ENCODE peak calls at places on chromosome 4, in six cellular contexts. G is neuronal stem cell, J is H9, L is adipocyte, M is mesendoderm, K is GM23248. O is an unnamed sample.
A peak's percentile ranks its signal among the peaks of the same experiment; 100 is the strongest.

GRCh38 chr4:6272863-6273660 is 3.4 kb downstream of the WFS1 start:
- DNase-seq in M (peak; percentile 56), J (no peak), G (no peak), L (peak; percentile 77), K (peak; percentile 82), O (peak; percentile 75)

GRCh38 chr4:17762705-17763104 is 18.7 kb downstream of the FAM184B start:
- DNase-seq in J (no peak), L (no peak), G (no peak), M (peak; percentile 36), K (peak; percentile 59), O (no peak)

GRCh38 chr4:16461362-16461761 is 235.1 kb upstream of the TAPT1 start:
- DNase-seq in M (no peak), G (no peak), L (peak; percentile 30), K (peak; percentile 46), J (no peak), O (peak; percentile 12)

GRCh38 chr4:726235-726787 is 20.7 kb downstream of the PCGF3 start:
- DNase-seq in G (no peak), M (no peak), K (peak; percentile 78), L (peak; percentile 68), J (no peak), O (peak; percentile 57)

GRCh38 chr4:11397819-11398610 is 30.7 kb downstream of the HS3ST1 start:
- DNase-seq in M (no peak), J (no peak), G (no peak), L (no peak), K (no peak), O (no peak)

GRCh38 chr4:52263612-52264011 is 212.5 kb downstream of the SPATA18 start:
- DNase-seq in L (no peak), K (peak; percentile 4), G (no peak), M (no peak), J (no peak), O (no peak)

GRCh38 chr4:86223472-86223871 is 136.4 kb downstream of the MAPK10 start:
- DNase-seq in L (peak; percentile 48), J (peak; percentile 82), G (no peak), K (peak; percentile 67), M (peak; percentile 93), O (peak; percentile 18)

GRCh38 chr4:7366180-7366957 is 68.4 kb downstream of the PSAPL1 start:
- DNase-seq in M (peak; percentile 16), K (no peak), J (no peak), G (no peak), L (no peak), O (no peak)

GRCh38 chr4:124025423-124025822 is 628.8 kb downstream of the SPRY1 start:
- DNase-seq in J (no peak), G (no peak), M (no peak), K (no peak), L (no peak), O (peak; percentile 45)

GRCh38 chr4:103076777-103077347 is 301 bp upstream of the SLC9B2 start:
- DNase-seq in M (no peak), G (no peak), J (no peak), L (no peak), K (no peak), O (no peak)

GRCh38 chr4:123110685-123111084 is 188.3 kb upstream of the NUDT6 start:
- DNase-seq in J (no peak), L (no peak), K (peak; percentile 47), M (no peak), G (no peak), O (no peak)

GRCh38 chr4:180828455-180829018 is 1414.7 kb upstream of the TENM3 start:
- DNase-seq in G (peak; percentile 40), K (peak; percentile 78), J (no peak), M (peak; percentile 37), L (peak; percentile 89), O (no peak)

GRCh38 chr4:87180767-87181166 is 39.7 kb downstream of the KLHL8 start:
- DNase-seq in J (no peak), L (peak; percentile 40), G (no peak), M (no peak), K (peak; percentile 42), O (no peak)

GRCh38 chr4:34791224-34791623 is 1453.1 kb downstream of the ARAP2 start:
- DNase-seq in G (no peak), K (no peak), L (no peak), J (no peak), M (no peak), O (no peak)

GRCh38 chr4:140643571-140644055 is 74.9 kb upstream of the UCP1 start:
- DNase-seq in M (no peak), L (no peak), J (no peak), G (no peak), K (no peak), O (no peak)

GRCh38 chr4:140642674-140643437 is 74.1 kb upstream of the UCP1 start:
- DNase-seq in J (no peak), M (no peak), K (no peak), G (no peak), L (no peak), O (no peak)

GRCh38 chr4:140641105-140641555 is 72.4 kb upstream of the UCP1 start:
- DNase-seq in J (no peak), K (no peak), M (no peak), G (no peak), L (no peak), O (no peak)

GRCh38 chr4:140640150-140640748 is 71.5 kb upstream of the UCP1 start:
- DNase-seq in K (no peak), G (no peak), J (no peak), M (peak; percentile 54), L (no peak), O (no peak)

GRCh38 chr4:140641789-140642439 is 73.2 kb upstream of the UCP1 start:
- DNase-seq in G (no peak), L (no peak), M (peak; percentile 85), J (peak; percentile 81), K (no peak), O (no peak)
- H3K9ac ChIP-seq in G (no peak overlapping the region), L (no peak overlapping the region), M (peak overlapping the region; percentile 26), J (no peak overlapping the region), K (no peak overlapping the region), O (no peak overlapping the region)

DNA sequence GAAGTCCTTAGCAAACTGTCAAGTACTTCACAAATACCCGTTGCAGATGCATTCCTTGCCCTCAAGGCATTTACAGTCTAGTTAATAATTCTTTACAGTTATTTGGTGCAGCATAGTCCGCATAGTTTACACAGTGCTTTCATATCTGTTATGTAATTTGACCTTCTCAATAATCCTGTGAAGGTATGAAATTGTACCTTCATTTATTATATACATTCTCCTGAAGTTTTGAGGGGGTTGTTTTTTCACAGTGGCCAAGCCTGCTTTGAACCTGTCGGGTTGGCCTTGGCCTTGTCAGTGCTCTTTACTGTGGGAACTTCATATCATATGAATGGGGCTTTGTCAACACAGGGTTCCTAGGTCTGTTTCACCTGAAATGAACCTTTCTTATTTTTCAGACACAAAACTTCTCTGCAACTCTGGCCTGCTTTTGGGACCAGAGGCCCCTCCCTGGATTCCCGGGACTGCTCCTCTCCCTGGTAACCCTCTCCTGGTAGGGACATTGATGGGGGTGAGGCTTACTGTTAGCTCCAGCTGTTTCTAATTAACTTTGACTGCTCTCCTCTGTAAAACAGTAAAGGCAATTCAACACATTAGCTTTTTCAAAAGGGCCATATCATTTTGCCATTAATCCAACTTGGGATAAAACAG is 9.1 kb downstream of the IGFBP7 start:
- DNase-seq in M (no peak), K (peak; percentile 40), L (peak; percentile 68), G (no peak), J (no peak), O (no peak)
- H3K4me1 ChIP-seq in M (no peaks in the 10 kb centered on the region), K (peaks cover 79% of the 10 kb centered on the region), L (peaks cover 70% of the 10 kb centered on the region), G (peaks cover 3% of the 10 kb centered on the region), J (no peaks in the 10 kb centered on the region), O (peaks cover 54% of the 10 kb centered on the region)

GRCh38 chr4:98639108-98639507 is 19.3 kb downstream of the TSPAN5 start:
- DNase-seq in M (no peak), G (no peak), K (no peak), J (no peak), L (no peak), O (no peak)
- H3K9ac ChIP-seq in M (no peak overlapping the region), G (no peak overlapping the region), K (peak overlapping the region; percentile 41), J (no peak overlapping the region), L (no peak overlapping the region), O (no peak overlapping the region)

GRCh38 chr4:75003979-75004378 is 71.1 kb downstream of the PARM1 start:
- DNase-seq in L (no peak), G (no peak), M (no peak), J (no peak), K (no peak), O (no peak)

GRCh38 chr4:75002381-75002780 is 69.5 kb downstream of the PARM1 start:
- DNase-seq in K (no peak), G (no peak), J (no peak), M (peak; percentile 4), L (no peak), O (no peak)

GRCh38 chr4:74996996-74997395 is 64.1 kb downstream of the PARM1 start:
- DNase-seq in M (peak; percentile 40), G (no peak), K (no peak), L (no peak), J (no peak), O (no peak)

GRCh38 chr4:74997942-74998341 is 65.0 kb downstream of the PARM1 start:
- DNase-seq in L (no peak), K (no peak), G (no peak), J (no peak), M (no peak), O (no peak)

DNA sequence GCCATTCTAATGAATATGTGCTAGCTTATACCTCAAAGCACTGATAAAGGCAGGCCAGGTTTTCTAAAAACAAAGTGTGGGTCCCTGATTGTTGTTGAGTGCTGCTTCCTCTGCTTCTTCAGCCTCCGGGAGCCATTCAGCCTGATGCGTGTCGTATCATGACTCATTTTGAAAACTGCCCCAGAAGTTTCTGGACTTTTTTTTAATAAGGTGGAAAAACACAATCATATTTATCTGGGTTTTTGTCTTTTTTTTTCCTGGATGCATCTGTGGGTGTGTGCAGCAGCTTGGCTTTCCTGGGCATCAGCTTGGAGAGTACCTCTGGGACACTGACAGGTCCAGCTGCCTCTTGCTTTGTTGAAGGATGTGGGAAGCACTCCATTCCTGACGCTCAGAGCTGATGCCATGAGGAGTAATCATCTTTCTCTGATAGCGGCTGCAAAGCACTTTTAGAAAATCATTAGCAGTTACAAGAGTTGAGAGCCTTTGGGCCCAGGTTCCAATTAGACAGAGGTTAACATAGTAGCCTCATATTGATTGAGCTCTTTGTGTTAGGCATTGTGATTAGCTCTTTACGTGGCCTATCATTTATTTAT is 66.9 kb downstream of the PARM1 start:
- DNase-seq in L (no peak), J (no peak), K (no peak), M (no peak), G (no peak), O (no peak)
- H3K4me1 ChIP-seq in L (peaks cover 10% of the 10 kb centered on the region), J (no peaks in the 10 kb centered on the region), K (no peaks in the 10 kb centered on the region), M (no peaks in the 10 kb centered on the region), G (peaks cover 4% of the 10 kb centered on the region), O (no peaks in the 10 kb centered on the region)

DNA sequence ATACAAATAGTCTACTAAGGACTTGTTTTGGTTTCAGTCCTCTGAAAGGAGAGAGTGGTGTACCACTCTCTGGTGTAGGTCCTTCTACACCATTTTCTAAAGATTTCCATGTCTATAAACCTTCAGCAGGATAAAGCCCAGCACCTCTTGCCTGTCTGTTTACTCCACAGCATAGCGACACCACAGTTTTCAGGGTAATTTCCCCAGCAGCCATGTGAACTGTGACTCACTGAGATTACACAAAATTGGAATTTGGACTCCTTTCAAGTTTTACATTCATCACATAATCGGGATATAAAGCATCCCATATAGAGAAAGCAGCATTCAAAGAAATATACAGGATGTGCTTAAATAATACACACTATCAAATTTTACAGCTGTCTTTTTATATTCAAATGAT is 229.6 kb downstream of the PRDM5 start:
- DNase-seq in K (peak; percentile 91), J (no peak), M (no peak), G (no peak), L (peak; percentile 91), O (peak; percentile 90)
- H3K9ac ChIP-seq in K (peak overlapping the region; percentile 53), J (no peak overlapping the region), M (no peak overlapping the region), G (no peak overlapping the region), L (peak overlapping the region; percentile 55), O (no peak overlapping the region)